ENCODE peak calls at places on chromosomes 11 and 22, in five cellular contexts. Z, J, B, M and C are unnamed samples.
A peak's percentile ranks its signal among the peaks of the same experiment; 100 is the strongest.

GRCh38 chr11:77842451-77843121 is 21.6 kb downstream of the AAMDC start:
- DNase-seq in Z (no peak), J (no peak), B (no peak), M (no peak), C (peak; percentile 6)

GRCh38 chr11:134034496-134035381 is 34.1 kb upstream of the JAM3 start:
- DNase-seq in Z (no peak), J (no peak), B (no peak), M (no peak), C (no peak)

GRCh38 chr11:2812371-2812991 is 73.1 kb downstream of the CDKN1C start:
- DNase-seq in Z (no peak), J (no peak), B (no peak), M (no peak), C (no peak)

GRCh38 chr11:66739983-66740382 is 11.0 kb upstream of the SPTBN2 start:
- DNase-seq in Z (no peak), J (no peak), B (no peak), M (no peak), C (peak; percentile 12)

GRCh38 chr22:44369916-44370804 is 57.4 kb upstream of the SHISAL1 start:
- DNase-seq in Z (no peak), J (no peak), B (no peak), M (no peak), C (peak; percentile 36)

GRCh38 chr22:19367763-19368367 is 63.7 kb downstream of the HIRA start:
- DNase-seq in Z (no peak), J (no peak), B (no peak), M (no peak), C (no peak)

GRCh38 chr11:134510171-134510570 is 98.1 kb upstream of the B3GAT1 start:
- DNase-seq in Z (no peak), J (no peak), B (no peak), M (no peak), C (no peak)

GRCh38 chr11:10109836-10110235 is 184.2 kb downstream of the SBF2 start:
- DNase-seq in Z (no peak), J (no peak), B (no peak), M (no peak), C (peak; percentile 98)

GRCh38 chr11:62676698-62677097 is 2.2 kb downstream of the UBXN1 start:
- DNase-seq in Z (no peak), J (no peak), B (no peak), M (no peak), C (no peak)

GRCh38 chr11:12167098-12167999 is 57.0 kb downstream of the MICAL2 start:
- DNase-seq in Z (peak; percentile 79), J (no peak), B (no peak), M (peak; percentile 84), C (peak; percentile 87)

GRCh38 chr11:129427376-129427775 is 51.7 kb downstream of the BARX2 start:
- DNase-seq in Z (no peak), J (no peak), B (no peak), M (peak; percentile 43), C (no peak)

GRCh38 chr11:75325713-75326438 is 25.6 kb downstream of the ARRB1 start:
- DNase-seq in Z (peak; percentile 60), J (no peak), B (no peak), M (no peak), C (peak; percentile 84)

GRCh38 chr11:31702966-31703365 is 108.2 kb downstream of the PAX6 start:
- DNase-seq in Z (no peak), J (no peak), B (no peak), M (no peak), C (peak; percentile 19)

GRCh38 chr11:108647701-108648527 is 17.0 kb upstream of the DDX10 start:
- DNase-seq in Z (peak; percentile 38), J (no peak), B (peak; percentile 75), M (peak; percentile 85), C (peak; percentile 83)

GRCh38 chr11:67280341-67280790 is 8.7 kb upstream of the ANKRD13D start:
- DNase-seq in Z (no peak), J (no peak), B (no peak), M (no peak), C (no peak)

GRCh38 chr22:47301820-47302475 is 539.5 kb downstream of the TBC1D22A start:
- DNase-seq in Z (no peak), J (no peak), B (no peak), M (no peak), C (no peak)

GRCh38 chr11:100681064-100681502 is 6.0 kb upstream of the ARHGAP42 start:
- DNase-seq in Z (no peak), J (no peak), B (peak; percentile 25), M (peak; percentile 88), C (peak; percentile 52)

GRCh38 chr11:20048707-20049106 is 111.6 kb downstream of the DBX1 start:
- DNase-seq in Z (no peak), J (no peak), B (no peak), M (no peak), C (no peak)

GRCh38 chr22:45758603-45759002 is 87.0 kb downstream of the ATXN10 start:
- DNase-seq in Z (no peak), J (no peak), B (no peak), M (no peak), C (no peak)

GRCh38 chr11:86608251-86608799 is 64.1 kb downstream of the ME3 start:
- DNase-seq in Z (no peak), J (no peak), B (peak; percentile 49), M (peak; percentile 76), C (peak; percentile 76)

GRCh38 chr11:64858467-64859401 is 14.3 kb upstream of the CDC42BPG start:
- DNase-seq in Z (no peak), J (no peak), B (no peak), M (no peak), C (no peak)

GRCh38 chr11:128039140-128040021 is 548.0 kb downstream of the ETS1 start:
- DNase-seq in Z (peak; percentile 57), J (no peak), B (peak; percentile 48), M (peak; percentile 53), C (peak; percentile 99)

GRCh38 chr11:17434108-17434507 is 42.5 kb downstream of the ABCC8 start:
- DNase-seq in Z (no peak), J (no peak), B (no peak), M (no peak), C (no peak)

GRCh38 chr11:124518900-124519541 is 24.4 kb downstream of the OR8B12 start:
- DNase-seq in Z (no peak), J (no peak), B (no peak), M (no peak), C (peak; percentile 8)

GRCh38 chr11:17595526-17596309 is 48.7 kb downstream of the OTOG start:
- DNase-seq in Z (no peak), J (no peak), B (no peak), M (no peak), C (no peak)

GRCh38 chr11:94036096-94036495 is 14.9 kb downstream of the HEPHL1 start:
- DNase-seq in Z (no peak), J (no peak), B (no peak), M (no peak), C (no peak)

GRCh38 chr11:32173435-32173834 is 82.6 kb downstream of the RCN1 start:
- DNase-seq in Z (no peak), J (no peak), B (peak; percentile 52), M (peak; percentile 64), C (peak; percentile 67)

GRCh38 chr11:128859563-128860441 is 7.3 kb downstream of the KCNJ1 start:
- DNase-seq in Z (no peak), J (peak; percentile 41), B (peak; percentile 19), M (peak; percentile 85), C (peak; percentile 9)

GRCh38 chr11:10918275-10918674 is 60.4 kb upstream of the ZBED5 start:
- DNase-seq in Z (no peak), J (no peak), B (no peak), M (no peak), C (no peak)

GRCh38 chr11:84806354-84806753 is 820.8 kb downstream of the DLG2 start:
- DNase-seq in Z (no peak), J (no peak), B (no peak), M (no peak), C (no peak)

GRCh38 chr22:49056301-49056700 is 771.4 kb downstream of the BRD1 start:
- DNase-seq in Z (no peak), J (no peak), B (no peak), M (no peak), C (no peak)

DNA sequence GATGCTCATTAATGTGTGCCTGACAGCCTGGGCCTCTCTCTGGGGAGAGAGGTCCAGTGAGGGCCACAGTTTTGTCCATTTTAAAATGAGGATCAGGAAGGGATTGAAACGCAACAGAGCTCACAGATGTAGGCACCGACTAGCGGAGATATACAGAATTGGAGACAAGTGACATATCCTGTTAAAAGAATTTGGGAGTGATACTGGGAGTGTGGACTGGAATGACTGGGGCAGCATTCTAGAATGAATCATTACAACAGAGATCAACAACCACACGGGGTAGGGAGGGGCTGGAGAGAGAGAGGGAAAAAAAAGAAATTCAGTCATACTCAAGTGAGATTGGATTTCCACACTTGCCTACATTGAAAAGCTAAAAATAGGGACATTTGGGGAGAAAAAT is 2.5 kb upstream of the NCAM1 start:
- DNase-seq in Z (no peak), J (no peak), B (no peak), M (no peak), C (peak; percentile 69)
- TF ChIP-seq CTCF in Z (no peak), J (no peak), B (no peak), M (no peak), C (peak; percentile 39)

GRCh38 chr11:114280696-114281095 is 15.5 kb upstream of the NNMT start:
- DNase-seq in Z (no peak), J (no peak), B (peak; percentile 56), M (peak; percentile 58), C (peak; percentile 96)
- H3K4me3 ChIP-seq in Z (no peak overlapping the region), J (no peak overlapping the region), B (no peak overlapping the region), M (no peak overlapping the region), C (peak overlapping the region; percentile 31)

GRCh38 chr11:1485504-1485885 is 1.1 kb downstream of the MOB2 start:
- DNase-seq in Z (no peak), J (no peak), B (no peak), M (no peak), C (no peak)

GRCh38 chr11:1487851-1488574 is 1.4 kb upstream of the MOB2 start:
- DNase-seq in Z (no peak), J (no peak), B (no peak), M (no peak), C (no peak)

GRCh38 chr11:1487091-1487850 is 692 bp upstream of the MOB2 start:
- DNase-seq in Z (no peak), J (no peak), B (no peak), M (no peak), C (no peak)

GRCh38 chr11:1484716-1485503 is 1.7 kb downstream of the MOB2 start:
- DNase-seq in Z (no peak), J (no peak), B (no peak), M (no peak), C (no peak)

GRCh38 chr11:1486054-1486825 is at the start of gene MOB2:
- DNase-seq in Z (no peak), J (no peak), B (no peak), M (peak; percentile 62), C (no peak)
- TF ChIP-seq CTCF in Z (no peak), J (no peak), B (peak; percentile 12), M (no peak), C (no peak)

DNA sequence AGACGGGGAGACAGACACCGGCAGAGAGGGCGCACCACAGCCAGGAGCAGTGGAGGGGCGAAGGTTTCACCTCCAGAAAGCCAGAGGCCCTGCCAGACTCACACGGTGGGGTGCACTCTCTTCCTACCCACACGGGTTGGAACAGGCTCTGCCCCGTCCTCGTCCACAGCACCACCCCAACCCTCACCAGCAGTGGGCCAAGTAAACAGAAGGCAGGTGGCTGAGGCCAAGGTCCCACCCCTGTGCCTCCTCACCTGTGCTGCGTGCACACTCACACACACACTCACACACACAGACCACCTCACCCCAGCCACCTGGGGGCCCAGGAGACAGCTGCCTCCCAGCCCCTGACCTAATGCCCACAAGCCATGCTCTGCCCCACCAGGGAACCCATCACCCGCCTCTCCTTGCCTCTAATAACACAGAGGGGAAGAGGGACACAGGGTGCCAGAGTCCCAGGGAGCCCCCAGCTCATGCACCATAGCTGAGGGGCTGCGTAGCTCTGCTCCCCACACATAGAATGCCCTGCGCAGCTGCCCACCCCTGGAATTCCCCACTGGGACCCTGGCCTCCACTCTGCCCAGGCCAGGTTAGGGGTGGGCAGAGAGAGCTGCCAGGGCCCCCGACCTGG is 3.1 kb downstream of the CYB5R3 start:
- DNase-seq in Z (no peak), J (no peak), B (peak; percentile 57), M (peak; percentile 60), C (no peak)
- H3K4me3 ChIP-seq in Z (no peak overlapping the region), J (peak overlapping the region; percentile 26), B (peak overlapping the region; percentile 32), M (no peak overlapping the region), C (peak overlapping the region; percentile 33)